ENCODE peak calls at places on chromosomes 6 and 20, in ten cellular contexts. One of them, this sample, is unnamed.

GRCh38 chr20:2690213-2690612 is 2.4 kb upstream of the EBF4 start:
- DNase-seq in IMR-90: no peak
- DNase-seq in hepatocyte: no peak
- DNase-seq in CD4-positive, alpha-beta memory T cell: no peak
- DNase-seq in CD8-positive, alpha-beta T cell: no peak
- DNase-seq in aorta: no peak
- DNase-seq in right lobe of liver: no peak
- DNase-seq in cardiac muscle cell: no peak
- DNase-seq in suprapubic skin: peak; percentile 50
- DNase-seq in heart right ventricle: no peak
- DNase-seq in this sample: no peak

GRCh38 chr6:30820196-30820595 is 64.1 kb upstream of the DDR1 start:
- DNase-seq in IMR-90: peak; percentile 80
- DNase-seq in cardiac muscle cell: peak; percentile 67
- DNase-seq in heart right ventricle: peak; percentile 44
- DNase-seq in hepatocyte: peak; percentile 75
- DNase-seq in CD8-positive, alpha-beta T cell: no peak
- DNase-seq in aorta: peak; percentile 79
- DNase-seq in suprapubic skin: no peak
- DNase-seq in CD4-positive, alpha-beta memory T cell: no peak
- DNase-seq in right lobe of liver: no peak
- DNase-seq in this sample: no peak

GRCh38 chr6:39933669-39934059 is 598 bp downstream of the MOCS1 start:
- DNase-seq in suprapubic skin: no peak
- DNase-seq in aorta: no peak
- DNase-seq in right lobe of liver: no peak
- DNase-seq in CD8-positive, alpha-beta T cell: no peak
- DNase-seq in hepatocyte: no peak
- DNase-seq in cardiac muscle cell: no peak
- DNase-seq in CD4-positive, alpha-beta memory T cell: no peak
- DNase-seq in heart right ventricle: no peak
- DNase-seq in IMR-90: no peak
- DNase-seq in this sample: no peak

GRCh38 chr6:26272171-26272631 is 92.8 kb upstream of the BTN3A2 start:
- DNase-seq in right lobe of liver: peak; percentile 51
- DNase-seq in CD4-positive, alpha-beta memory T cell: no peak
- DNase-seq in suprapubic skin: peak; percentile 84
- DNase-seq in aorta: peak; percentile 73
- DNase-seq in hepatocyte: peak; percentile 73
- DNase-seq in cardiac muscle cell: no peak
- DNase-seq in CD8-positive, alpha-beta T cell: peak; percentile 31
- DNase-seq in heart right ventricle: peak; percentile 18
- DNase-seq in IMR-90: no peak
- DNase-seq in this sample: no peak

GRCh38 chr20:24819331-24819965 is 129.6 kb upstream of the CST7 start:
- DNase-seq in IMR-90: no peak
- DNase-seq in suprapubic skin: no peak
- DNase-seq in heart right ventricle: no peak
- DNase-seq in CD8-positive, alpha-beta T cell: no peak
- DNase-seq in CD4-positive, alpha-beta memory T cell: no peak
- DNase-seq in hepatocyte: no peak
- DNase-seq in cardiac muscle cell: no peak
- DNase-seq in aorta: no peak
- DNase-seq in right lobe of liver: no peak
- DNase-seq in this sample: no peak

GRCh38 chr6:37783025-37783825 is 36.3 kb upstream of the ZFAND3 start:
- DNase-seq in hepatocyte: peak; percentile 35
- DNase-seq in suprapubic skin: no peak
- DNase-seq in aorta: no peak
- DNase-seq in IMR-90: peak; percentile 23
- DNase-seq in cardiac muscle cell: peak; percentile 64
- DNase-seq in heart right ventricle: no peak
- DNase-seq in right lobe of liver: no peak
- DNase-seq in CD8-positive, alpha-beta T cell: no peak
- DNase-seq in CD4-positive, alpha-beta memory T cell: no peak
- DNase-seq in this sample: no peak

GRCh38 chr20:33697129-33697528 is 10.9 kb upstream of the E2F1 start:
- DNase-seq in heart right ventricle: no peak
- DNase-seq in hepatocyte: no peak
- DNase-seq in aorta: peak; percentile 86
- DNase-seq in right lobe of liver: no peak
- DNase-seq in CD8-positive, alpha-beta T cell: no peak
- DNase-seq in cardiac muscle cell: peak; percentile 73
- DNase-seq in suprapubic skin: no peak
- DNase-seq in CD4-positive, alpha-beta memory T cell: no peak
- DNase-seq in IMR-90: peak; percentile 44
- DNase-seq in this sample: peak; percentile 24

GRCh38 chr20:51688600-51688999 is 79.6 kb downstream of the ATP9A start:
- DNase-seq in heart right ventricle: no peak
- DNase-seq in aorta: no peak
- DNase-seq in right lobe of liver: no peak
- DNase-seq in hepatocyte: no peak
- DNase-seq in suprapubic skin: no peak
- DNase-seq in cardiac muscle cell: no peak
- DNase-seq in IMR-90: no peak
- DNase-seq in CD8-positive, alpha-beta T cell: no peak
- DNase-seq in CD4-positive, alpha-beta memory T cell: no peak
- DNase-seq in this sample: no peak

GRCh38 chr6:80341330-80341729 is 234.9 kb downstream of the BCKDHB start:
- DNase-seq in CD8-positive, alpha-beta T cell: no peak
- DNase-seq in CD4-positive, alpha-beta memory T cell: no peak
- DNase-seq in right lobe of liver: no peak
- DNase-seq in cardiac muscle cell: no peak
- DNase-seq in heart right ventricle: no peak
- DNase-seq in suprapubic skin: no peak
- DNase-seq in hepatocyte: no peak
- DNase-seq in aorta: no peak
- DNase-seq in IMR-90: peak; percentile 92
- DNase-seq in this sample: no peak

GRCh38 chr6:69907981-69908498 is 41.7 kb downstream of the COL19A1 start:
- DNase-seq in CD4-positive, alpha-beta memory T cell: no peak
- DNase-seq in hepatocyte: no peak
- DNase-seq in aorta: no peak
- DNase-seq in right lobe of liver: no peak
- DNase-seq in CD8-positive, alpha-beta T cell: no peak
- DNase-seq in suprapubic skin: no peak
- DNase-seq in cardiac muscle cell: peak; percentile 2
- DNase-seq in IMR-90: peak; percentile 26
- DNase-seq in heart right ventricle: no peak
- DNase-seq in this sample: no peak

GRCh38 chr6:150150821-150151646 is 8.2 kb downstream of the PPP1R14C start:
- DNase-seq in heart right ventricle: no peak
- DNase-seq in IMR-90: no peak
- DNase-seq in CD4-positive, alpha-beta memory T cell: no peak
- DNase-seq in right lobe of liver: no peak
- DNase-seq in aorta: no peak
- DNase-seq in cardiac muscle cell: no peak
- DNase-seq in CD8-positive, alpha-beta T cell: no peak
- DNase-seq in hepatocyte: no peak
- DNase-seq in suprapubic skin: no peak
- DNase-seq in this sample: no peak

GRCh38 chr6:73713426-73714147 is 17.6 kb downstream of the CD109 start:
- DNase-seq in IMR-90: no peak
- DNase-seq in suprapubic skin: no peak
- DNase-seq in aorta: no peak
- DNase-seq in hepatocyte: no peak
- DNase-seq in CD4-positive, alpha-beta memory T cell: no peak
- DNase-seq in right lobe of liver: no peak
- DNase-seq in heart right ventricle: peak; percentile 36
- DNase-seq in CD8-positive, alpha-beta T cell: no peak
- DNase-seq in cardiac muscle cell: peak; percentile 23
- DNase-seq in this sample: no peak

GRCh38 chr20:36273414-36274247 is 32.5 kb upstream of the DLGAP4 start:
- DNase-seq in hepatocyte: no peak
- DNase-seq in cardiac muscle cell: peak; percentile 28
- DNase-seq in CD4-positive, alpha-beta memory T cell: no peak
- DNase-seq in IMR-90: peak; percentile 16
- DNase-seq in right lobe of liver: no peak
- DNase-seq in CD8-positive, alpha-beta T cell: no peak
- DNase-seq in aorta: no peak
- DNase-seq in heart right ventricle: no peak
- DNase-seq in suprapubic skin: no peak
- DNase-seq in this sample: no peak

GRCh38 chr20:44409132-44409600 is 53.7 kb downstream of the HNF4A start:
- DNase-seq in suprapubic skin: no peak
- DNase-seq in cardiac muscle cell: peak; percentile 71
- DNase-seq in hepatocyte: no peak
- DNase-seq in right lobe of liver: no peak
- DNase-seq in CD4-positive, alpha-beta memory T cell: no peak
- DNase-seq in IMR-90: peak; percentile 33
- DNase-seq in CD8-positive, alpha-beta T cell: no peak
- DNase-seq in heart right ventricle: no peak
- DNase-seq in aorta: no peak
- DNase-seq in this sample: no peak
- H3K27ac ChIP-seq in suprapubic skin: no peak overlapping the region
- H3K27ac ChIP-seq in cardiac muscle cell: no peak overlapping the region
- H3K27ac ChIP-seq in hepatocyte: peak overlapping the region; percentile 100
- H3K27ac ChIP-seq in right lobe of liver: peak overlapping the region; percentile 90
- H3K27ac ChIP-seq in CD4-positive, alpha-beta memory T cell: no peak overlapping the region
- H3K27ac ChIP-seq in IMR-90: no peak overlapping the region
- H3K27ac ChIP-seq in CD8-positive, alpha-beta T cell: no peak overlapping the region
- H3K27ac ChIP-seq in heart right ventricle: no peak overlapping the region
- H3K27ac ChIP-seq in aorta: no peak overlapping the region
- H3K27ac ChIP-seq in this sample: no peak overlapping the region

DNA sequence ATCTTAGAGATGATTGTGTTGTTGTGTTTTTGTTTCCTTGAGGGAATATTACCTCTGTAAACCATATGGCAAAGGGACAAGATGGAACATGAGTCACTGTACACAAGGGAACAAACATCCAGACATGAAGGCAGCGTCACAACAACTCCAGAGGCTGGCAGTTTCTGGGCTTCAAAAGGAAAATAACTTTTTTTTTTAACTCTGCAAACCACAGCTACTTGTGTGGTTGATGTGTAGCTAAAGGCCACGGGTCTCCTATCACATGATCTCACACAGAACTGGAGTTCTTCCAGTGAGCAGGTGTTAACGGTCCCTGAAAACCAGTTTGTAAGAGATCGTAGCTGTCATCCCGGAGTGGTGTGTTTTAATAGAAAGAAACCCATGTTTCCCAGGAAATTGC is 33.2 kb upstream of the HBS1L start:
- DNase-seq in CD4-positive, alpha-beta memory T cell: peak; percentile 72
- DNase-seq in suprapubic skin: no peak
- DNase-seq in cardiac muscle cell: no peak
- DNase-seq in IMR-90: no peak
- DNase-seq in aorta: no peak
- DNase-seq in CD8-positive, alpha-beta T cell: no peak
- DNase-seq in heart right ventricle: no peak
- DNase-seq in right lobe of liver: no peak
- DNase-seq in hepatocyte: no peak
- DNase-seq in this sample: no peak
- H3K4me1 ChIP-seq in CD4-positive, alpha-beta memory T cell: peaks cover 50% of the 10 kb centered on the region
- H3K4me1 ChIP-seq in suprapubic skin: no peaks in the 10 kb centered on the region
- H3K4me1 ChIP-seq in cardiac muscle cell: peaks cover 4% of the 10 kb centered on the region
- H3K4me1 ChIP-seq in IMR-90: no peaks in the 10 kb centered on the region
- H3K4me1 ChIP-seq in aorta: no peaks in the 10 kb centered on the region
- H3K4me1 ChIP-seq in CD8-positive, alpha-beta T cell: peaks cover 57% of the 10 kb centered on the region
- H3K4me1 ChIP-seq in heart right ventricle: no peaks in the 10 kb centered on the region
- H3K4me1 ChIP-seq in right lobe of liver: peaks cover 4% of the 10 kb centered on the region
- H3K4me1 ChIP-seq in hepatocyte: no peaks in the 10 kb centered on the region
- H3K4me1 ChIP-seq in this sample: no peaks in the 10 kb centered on the region

GRCh38 chr6:118899948-118900347 is 6.0 kb downstream of the ASF1A start:
- DNase-seq in CD8-positive, alpha-beta T cell: no peak
- DNase-seq in right lobe of liver: no peak
- DNase-seq in cardiac muscle cell: no peak
- DNase-seq in heart right ventricle: no peak
- DNase-seq in CD4-positive, alpha-beta memory T cell: no peak
- DNase-seq in suprapubic skin: no peak
- DNase-seq in IMR-90: no peak
- DNase-seq in hepatocyte: no peak
- DNase-seq in aorta: no peak
- DNase-seq in this sample: no peak

GRCh38 chr6:118895241-118895561 is 1.2 kb downstream of the ASF1A start:
- DNase-seq in cardiac muscle cell: no peak
- DNase-seq in right lobe of liver: no peak
- DNase-seq in aorta: no peak
- DNase-seq in suprapubic skin: no peak
- DNase-seq in hepatocyte: no peak
- DNase-seq in CD8-positive, alpha-beta T cell: no peak
- DNase-seq in heart right ventricle: no peak
- DNase-seq in IMR-90: no peak
- DNase-seq in CD4-positive, alpha-beta memory T cell: no peak
- DNase-seq in this sample: no peak

GRCh38 chr6:118896339-118897136 is 2.6 kb downstream of the ASF1A start:
- DNase-seq in CD8-positive, alpha-beta T cell: no peak
- DNase-seq in cardiac muscle cell: peak; percentile 62
- DNase-seq in hepatocyte: peak; percentile 40
- DNase-seq in CD4-positive, alpha-beta memory T cell: peak; percentile 41
- DNase-seq in suprapubic skin: no peak
- DNase-seq in heart right ventricle: no peak
- DNase-seq in aorta: no peak
- DNase-seq in IMR-90: peak; percentile 69
- DNase-seq in right lobe of liver: no peak
- DNase-seq in this sample: no peak

GRCh38 chr6:118894425-118895240 is 681 bp downstream of the ASF1A start:
- DNase-seq in cardiac muscle cell: peak; percentile 81
- DNase-seq in CD4-positive, alpha-beta memory T cell: peak; percentile 71
- DNase-seq in heart right ventricle: peak; percentile 61
- DNase-seq in IMR-90: peak; percentile 66
- DNase-seq in aorta: peak; percentile 76
- DNase-seq in CD8-positive, alpha-beta T cell: peak; percentile 52
- DNase-seq in suprapubic skin: peak; percentile 80
- DNase-seq in right lobe of liver: peak; percentile 77
- DNase-seq in hepatocyte: peak; percentile 74
- DNase-seq in this sample: peak; percentile 60

GRCh38 chr6:118897386-118897785 is 3.4 kb downstream of the ASF1A start:
- DNase-seq in right lobe of liver: no peak
- DNase-seq in aorta: no peak
- DNase-seq in hepatocyte: no peak
- DNase-seq in cardiac muscle cell: no peak
- DNase-seq in heart right ventricle: no peak
- DNase-seq in CD8-positive, alpha-beta T cell: no peak
- DNase-seq in suprapubic skin: no peak
- DNase-seq in CD4-positive, alpha-beta memory T cell: no peak
- DNase-seq in IMR-90: no peak
- DNase-seq in this sample: no peak
- H3K27ac ChIP-seq in right lobe of liver: no peak overlapping the region
- H3K27ac ChIP-seq in aorta: no peak overlapping the region
- H3K27ac ChIP-seq in hepatocyte: no peak overlapping the region
- H3K27ac ChIP-seq in cardiac muscle cell: no peak overlapping the region
- H3K27ac ChIP-seq in heart right ventricle: no peak overlapping the region
- H3K27ac ChIP-seq in CD8-positive, alpha-beta T cell: no peak overlapping the region
- H3K27ac ChIP-seq in suprapubic skin: no peak overlapping the region
- H3K27ac ChIP-seq in CD4-positive, alpha-beta memory T cell: no peak overlapping the region
- H3K27ac ChIP-seq in IMR-90: no peak overlapping the region
- H3K27ac ChIP-seq in this sample: no peak overlapping the region

GRCh38 chr20:50491926-50492634 is 18.1 kb upstream of the PTPN1 start:
- DNase-seq in IMR-90: peak; percentile 55
- DNase-seq in right lobe of liver: no peak
- DNase-seq in suprapubic skin: no peak
- DNase-seq in cardiac muscle cell: peak; percentile 85
- DNase-seq in heart right ventricle: no peak
- DNase-seq in aorta: no peak
- DNase-seq in CD8-positive, alpha-beta T cell: no peak
- DNase-seq in hepatocyte: no peak
- DNase-seq in CD4-positive, alpha-beta memory T cell: no peak
- DNase-seq in this sample: no peak
- H3K4me1 ChIP-seq in IMR-90: peaks cover 3% of the 10 kb centered on the region
- H3K4me1 ChIP-seq in right lobe of liver: no peaks in the 10 kb centered on the region
- H3K4me1 ChIP-seq in suprapubic skin: peaks cover 15% of the 10 kb centered on the region
- H3K4me1 ChIP-seq in cardiac muscle cell: no peaks in the 10 kb centered on the region
- H3K4me1 ChIP-seq in heart right ventricle: no peaks in the 10 kb centered on the region
- H3K4me1 ChIP-seq in aorta: no peaks in the 10 kb centered on the region
- H3K4me1 ChIP-seq in CD8-positive, alpha-beta T cell: no peaks in the 10 kb centered on the region
- H3K4me1 ChIP-seq in hepatocyte: no peaks in the 10 kb centered on the region
- H3K4me1 ChIP-seq in CD4-positive, alpha-beta memory T cell: no peaks in the 10 kb centered on the region
- H3K4me1 ChIP-seq in this sample: no peaks in the 10 kb centered on the region